ENCODE peak calls at places on chromosomes 2 and 18, in five cellular contexts. W is tibial nerve, V is lung, A is body of pancreas, O is brain microvascular endothelial cell. E is an unnamed sample.

GRCh38 chr18:33670052-33670451 is 92.0 kb downstream of the ASXL3 start:
- DNase-seq in W (no peak), V (no peak), A (no peak), O (no peak), E (no peak)

GRCh38 chr2:6692819-6693218 is 172.9 kb downstream of the CMPK2 start:
- DNase-seq in W (no peak), V (no peak), A (no peak), O (no peak), E (no peak)

GRCh38 chr2:174337337-174338154 is 2.8 kb downstream of the SP9 start:
- DNase-seq in W (no peak), V (no peak), A (no peak), O (no peak), E (no peak)

GRCh38 chr2:236536727-236537398 is 32.8 kb upstream of the ACKR3 start:
- DNase-seq in W (no peak), V (no peak), A (no peak), O (no peak), E (no peak)

GRCh38 chr2:145323512-145323911 is 803.6 kb upstream of the ZEB2 start:
- DNase-seq in W (no peak), V (no peak), A (no peak), O (no peak), E (peak)

GRCh38 chr2:144889348-144889747 is 369.4 kb upstream of the ZEB2 start:
- DNase-seq in W (no peak), V (no peak), A (no peak), O (no peak), E (no peak)

GRCh38 chr2:186780701-186781316 is 68.2 kb downstream of the ZSWIM2 start:
- DNase-seq in W (no peak), V (no peak), A (no peak), O (peak), E (no peak)

GRCh38 chr2:231305221-231305620 is 90.3 kb upstream of the B3GNT7 start:
- DNase-seq in W (no peak), V (peak), A (no peak), O (no peak), E (no peak)

GRCh38 chr2:240896871-240897692 is 1.1 kb upstream of the MAB21L4 start:
- DNase-seq in W (no peak), V (no peak), A (peak), O (no peak), E (no peak)

GRCh38 chr2:171794918-171795317 is 99.1 kb downstream of the SLC25A12 start:
- DNase-seq in W (no peak), V (no peak), A (no peak), O (no peak), E (no peak)

GRCh38 chr2:101173707-101174295 is 22.6 kb upstream of the TBC1D8 start:
- DNase-seq in W (no peak), V (peak), A (no peak), O (no peak), E (no peak)

DNA sequence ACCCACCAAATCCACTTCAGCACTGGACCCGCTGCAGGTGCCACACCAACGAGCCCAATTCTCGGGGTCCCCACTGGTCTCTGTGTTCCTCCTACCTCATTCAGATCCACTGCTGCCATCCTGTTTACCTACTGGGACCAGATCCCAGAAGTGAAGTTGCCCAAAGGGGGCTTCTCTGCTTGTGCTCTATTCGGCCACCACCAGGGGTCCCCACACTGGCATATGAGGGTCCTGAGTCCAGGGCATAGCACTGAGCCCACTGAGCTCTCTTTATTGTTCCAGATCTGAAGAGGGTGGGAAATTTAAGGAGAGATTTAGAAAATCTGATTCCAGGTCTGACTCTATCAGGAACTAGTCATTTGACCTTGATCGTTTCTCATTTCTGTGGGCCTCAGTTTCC is 2.4 kb downstream of the GPR45 start:
- DNase-seq in W (no peak), V (no peak), A (no peak), O (no peak), E (no peak)
- TF ChIP-seq CTCF in W (no peak), V (no peak), A (no peak), O (peak), E (peak)

GRCh38 chr2:20050712-20051517 is 513 bp downstream of the LAPTM4A start:
- DNase-seq in W (peak), V (peak), A (peak), O (no peak), E (no peak)

GRCh38 chr2:20050104-20050711 is 1.2 kb downstream of the LAPTM4A start:
- DNase-seq in W (peak), V (no peak), A (no peak), O (no peak), E (peak)

GRCh38 chr2:20052229-20052871 is 922 bp upstream of the LAPTM4A start:
- DNase-seq in W (no peak), V (no peak), A (no peak), O (no peak), E (no peak)

GRCh38 chr2:20051518-20052228 is at the start of gene LAPTM4A:
- DNase-seq in W (peak), V (peak), A (peak), O (peak), E (peak)

DNA sequence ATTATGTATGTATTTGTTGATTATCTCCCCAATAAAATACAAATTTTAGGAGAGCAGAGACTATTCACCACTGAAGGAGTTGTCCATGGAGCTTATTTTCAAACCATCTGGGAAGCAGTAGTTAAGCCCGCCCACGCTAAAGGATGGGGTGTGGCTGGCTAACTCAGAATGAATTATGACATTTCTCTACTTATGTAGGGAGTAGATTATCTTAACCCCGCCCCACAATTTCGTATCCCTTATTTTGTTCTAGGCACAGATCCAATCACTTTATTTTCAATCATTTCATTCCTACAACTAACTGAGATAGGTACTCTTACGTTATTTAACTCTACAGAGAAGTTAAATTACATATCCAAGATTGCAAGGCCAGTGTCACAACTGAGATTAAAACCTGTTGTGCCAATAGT is 1.4 kb upstream of the LAPTM4A start:
- DNase-seq in W (peak), V (peak), A (peak), O (peak), E (no peak)
- H3K4me3 ChIP-seq in W (peak), V (no peak), A (no peak), O (peak), E (peak)

GRCh38 chr2:176385219-176385618 is 116.0 kb downstream of the MTX2 start:
- DNase-seq in W (no peak), V (no peak), A (no peak), O (no peak), E (no peak)

GRCh38 chr2:176388886-176389285 is 119.6 kb downstream of the MTX2 start:
- DNase-seq in W (no peak), V (no peak), A (no peak), O (peak), E (no peak)

GRCh38 chr2:176383836-176384442 is 114.7 kb downstream of the MTX2 start:
- DNase-seq in W (no peak), V (no peak), A (no peak), O (no peak), E (no peak)

GRCh38 chr2:176383100-176383499 is 113.9 kb downstream of the MTX2 start:
- DNase-seq in W (no peak), V (no peak), A (no peak), O (no peak), E (no peak)

DNA sequence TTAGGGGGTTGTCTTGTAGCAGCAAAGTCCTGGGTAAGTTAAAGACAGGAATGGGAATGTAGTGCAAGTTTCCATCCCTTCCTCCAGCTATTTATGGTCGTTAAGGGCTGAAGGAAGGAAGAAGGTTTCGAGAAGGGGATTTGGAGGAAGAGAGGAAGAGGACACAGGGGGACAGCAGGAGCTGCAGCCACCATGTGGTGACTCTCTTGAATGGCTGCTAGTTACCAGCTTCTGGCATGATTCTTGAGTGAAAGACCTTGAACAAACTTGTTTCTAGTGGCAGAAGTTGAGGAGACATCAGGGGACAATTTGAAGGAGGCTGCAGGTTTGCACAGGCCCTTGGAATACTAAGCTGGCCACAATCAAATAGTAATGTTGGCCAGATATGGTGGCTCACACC is 116.6 kb downstream of the MTX2 start:
- DNase-seq in W (no peak), V (no peak), A (no peak), O (no peak), E (no peak)
- TF ChIP-seq CTCF in W (no peak), V (no peak), A (no peak), O (peak), E (no peak)

DNA sequence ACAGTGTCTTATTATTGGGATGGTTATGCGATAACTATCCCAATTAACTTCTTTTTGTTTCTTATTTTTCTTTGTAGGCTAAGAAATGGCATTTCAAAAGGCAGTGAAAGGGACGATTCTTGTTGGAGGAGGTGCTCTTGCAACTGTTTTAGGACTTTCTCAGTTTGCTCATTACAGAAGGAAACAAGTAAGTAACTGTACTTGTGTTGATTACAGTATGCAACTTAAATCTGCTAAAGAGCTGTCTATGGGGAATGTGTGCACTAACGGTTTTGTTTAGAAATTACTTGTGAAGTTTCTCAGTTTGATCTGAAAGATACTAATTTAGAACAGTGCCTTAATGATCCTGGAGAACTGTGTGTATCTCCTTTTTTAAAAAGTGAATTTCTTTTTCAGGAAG is 39.8 kb downstream of the GPD2 start:
- DNase-seq in W (no peak), V (no peak), A (no peak), O (no peak), E (no peak)
- H3K4me3 ChIP-seq in W (no peak), V (no peak), A (no peak), O (no peak), E (no peak)

DNA sequence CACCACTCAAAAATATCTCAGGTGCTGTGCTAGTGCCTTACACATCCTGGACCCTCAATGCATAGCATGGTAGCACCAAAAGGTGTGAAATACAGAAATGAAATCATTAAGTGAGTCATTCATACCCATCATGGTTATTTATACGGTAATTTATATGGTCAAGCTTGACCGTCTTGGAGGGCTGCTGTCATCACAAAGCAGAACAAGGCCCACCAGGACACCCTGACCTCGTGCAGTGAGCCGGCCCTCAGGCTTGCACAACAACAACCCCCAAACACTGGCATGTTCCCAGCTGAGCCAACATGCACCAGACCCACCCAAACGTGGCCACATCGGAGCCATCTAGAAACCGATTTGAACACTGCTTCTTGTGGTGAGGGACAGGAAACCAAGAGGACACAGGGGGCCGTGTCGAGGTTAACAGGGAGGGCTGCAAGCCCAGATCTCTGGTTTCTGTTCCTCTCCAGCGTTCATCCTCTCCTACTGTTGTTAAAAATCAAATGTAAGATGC is 378.5 kb upstream of the ID2 start:
- DNase-seq in W (peak), V (peak), A (peak), O (no peak), E (no peak)
- TF ChIP-seq CTCF in W (no peak), V (no peak), A (no peak), O (peak), E (no peak)

DNA sequence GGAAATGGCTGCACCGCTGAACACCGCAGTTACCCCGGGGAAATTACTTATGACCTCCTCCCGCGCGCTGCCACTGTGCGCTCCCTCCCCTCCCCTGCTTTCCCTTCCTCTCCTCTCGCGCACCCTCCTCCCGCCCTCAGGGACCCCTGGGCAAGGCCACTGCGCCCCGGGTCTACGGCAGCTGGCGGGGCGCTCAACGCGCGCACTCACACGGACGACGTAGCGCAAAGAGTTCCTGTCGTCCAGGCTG is 7.9 kb downstream of the ALPP start:
- DNase-seq in W (no peak), V (no peak), A (no peak), O (no peak), E (no peak)
- H3K4me3 ChIP-seq in W (no peak), V (peak), A (no peak), O (peak), E (no peak)

GRCh38 chr2:120177011-120177621 is 46.1 kb downstream of the TMEM185B start:
- DNase-seq in W (no peak), V (peak), A (no peak), O (no peak), E (no peak)
- TF ChIP-seq CTCF in W (peak), V (peak), A (no peak), O (peak), E (no peak)

DNA sequence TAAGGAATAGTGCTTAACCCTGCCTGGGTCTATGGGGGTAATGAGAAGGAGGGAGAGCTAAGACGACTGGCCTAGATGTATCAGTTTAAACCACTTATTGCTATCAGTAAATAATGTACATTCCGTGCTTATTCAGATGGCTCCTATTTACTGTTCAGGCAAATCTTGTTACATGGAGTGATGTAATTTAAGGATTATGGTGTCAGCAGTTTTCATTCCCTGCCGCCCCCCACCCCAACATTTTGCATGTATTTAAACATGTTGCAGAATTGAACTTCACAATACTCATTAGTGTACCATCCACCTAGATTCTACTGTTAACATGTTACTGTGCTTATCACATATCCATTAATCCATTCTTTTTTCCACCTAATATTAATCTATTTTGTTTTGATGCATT is 11.7 kb downstream of the AGPS start:
- DNase-seq in W (no peak), V (no peak), A (no peak), O (no peak), E (no peak)
- H3K4me3 ChIP-seq in W (no peak), V (no peak), A (no peak), O (no peak), E (no peak)

GRCh38 chr2:150120271-150120950 is 367.1 kb downstream of the RND3 start:
- DNase-seq in W (no peak), V (no peak), A (no peak), O (no peak), E (no peak)
- TF ChIP-seq CTCF in W (no peak), V (no peak), A (no peak), O (no peak), E (no peak)